ENCODE peak calls at places on chromosomes 6 and 20, in eight cellular contexts. One of them, this sample, is unnamed.

GRCh38 chr6:79614326-79615285 is 16.5 kb upstream of the SH3BGRL2 start:
- DNase-seq in neural crest cell: no peak
- DNase-seq in fibroblast of lung: no peak
- DNase-seq in HFF-Myc: no peak
- DNase-seq in GM10248: peak
- DNase-seq in choroid plexus epithelial cell: no peak
- DNase-seq in HFFc6: no peak
- DNase-seq in CD8-positive, alpha-beta T cell: no peak
- DNase-seq in this sample: no peak

GRCh38 chr6:107746461-107747030 is 77.6 kb downstream of the SCML4 start:
- DNase-seq in neural crest cell: no peak
- DNase-seq in fibroblast of lung: no peak
- DNase-seq in HFF-Myc: no peak
- DNase-seq in GM10248: no peak
- DNase-seq in choroid plexus epithelial cell: no peak
- DNase-seq in HFFc6: no peak
- DNase-seq in CD8-positive, alpha-beta T cell: no peak
- DNase-seq in this sample: no peak

GRCh38 chr6:144319193-144319592 is 34.1 kb downstream of the UTRN start:
- DNase-seq in neural crest cell: no peak
- DNase-seq in fibroblast of lung: no peak
- DNase-seq in HFF-Myc: no peak
- DNase-seq in GM10248: no peak
- DNase-seq in choroid plexus epithelial cell: no peak
- DNase-seq in HFFc6: no peak
- DNase-seq in CD8-positive, alpha-beta T cell: no peak
- DNase-seq in this sample: no peak

GRCh38 chr6:65671922-65672321 is 35.1 kb downstream of the EYS start:
- DNase-seq in neural crest cell: no peak
- DNase-seq in fibroblast of lung: no peak
- DNase-seq in HFF-Myc: no peak
- DNase-seq in GM10248: no peak
- DNase-seq in choroid plexus epithelial cell: no peak
- DNase-seq in HFFc6: no peak
- DNase-seq in CD8-positive, alpha-beta T cell: no peak
- DNase-seq in this sample: no peak

GRCh38 chr6:43984442-43985321 is 142.6 kb downstream of the MRPL14 start:
- DNase-seq in neural crest cell: no peak
- DNase-seq in fibroblast of lung: peak
- DNase-seq in HFF-Myc: no peak
- DNase-seq in GM10248: no peak
- DNase-seq in choroid plexus epithelial cell: no peak
- DNase-seq in HFFc6: no peak
- DNase-seq in CD8-positive, alpha-beta T cell: no peak
- DNase-seq in this sample: no peak

GRCh38 chr6:91082311-91082803 is 495.5 kb upstream of the MAP3K7 start:
- DNase-seq in neural crest cell: no peak
- DNase-seq in fibroblast of lung: peak
- DNase-seq in HFF-Myc: no peak
- DNase-seq in GM10248: no peak
- DNase-seq in choroid plexus epithelial cell: peak
- DNase-seq in HFFc6: no peak
- DNase-seq in CD8-positive, alpha-beta T cell: no peak
- DNase-seq in this sample: no peak

GRCh38 chr6:53643481-53643965 is 22.0 kb downstream of the KLHL31 start:
- DNase-seq in neural crest cell: no peak
- DNase-seq in fibroblast of lung: no peak
- DNase-seq in HFF-Myc: no peak
- DNase-seq in GM10248: no peak
- DNase-seq in choroid plexus epithelial cell: no peak
- DNase-seq in HFFc6: no peak
- DNase-seq in CD8-positive, alpha-beta T cell: no peak
- DNase-seq in this sample: no peak

GRCh38 chr20:61516398-61517208 is 264.5 kb downstream of the CDH4 start:
- DNase-seq in neural crest cell: no peak
- DNase-seq in fibroblast of lung: peak
- DNase-seq in HFF-Myc: peak
- DNase-seq in GM10248: no peak
- DNase-seq in choroid plexus epithelial cell: no peak
- DNase-seq in HFFc6: peak
- DNase-seq in CD8-positive, alpha-beta T cell: no peak
- DNase-seq in this sample: no peak

GRCh38 chr6:79463721-79464120 is 73.5 kb downstream of the LCA5 start:
- DNase-seq in neural crest cell: no peak
- DNase-seq in fibroblast of lung: no peak
- DNase-seq in HFF-Myc: no peak
- DNase-seq in GM10248: no peak
- DNase-seq in choroid plexus epithelial cell: no peak
- DNase-seq in HFFc6: no peak
- DNase-seq in CD8-positive, alpha-beta T cell: no peak
- DNase-seq in this sample: no peak

GRCh38 chr20:2379511-2380229 is 1.0 kb upstream of the TGM6 start:
- DNase-seq in neural crest cell: no peak
- DNase-seq in fibroblast of lung: no peak
- DNase-seq in HFF-Myc: no peak
- DNase-seq in GM10248: no peak
- DNase-seq in choroid plexus epithelial cell: no peak
- DNase-seq in HFFc6: no peak
- DNase-seq in CD8-positive, alpha-beta T cell: no peak
- DNase-seq in this sample: no peak

GRCh38 chr6:78908621-78909020 is 41.3 kb downstream of the IRAK1BP1 start:
- DNase-seq in neural crest cell: no peak
- DNase-seq in fibroblast of lung: no peak
- DNase-seq in HFF-Myc: no peak
- DNase-seq in GM10248: no peak
- DNase-seq in choroid plexus epithelial cell: peak
- DNase-seq in HFFc6: no peak
- DNase-seq in CD8-positive, alpha-beta T cell: no peak
- DNase-seq in this sample: no peak

GRCh38 chr20:32019156-32019510 is 8.9 kb downstream of the CCM2L start:
- DNase-seq in neural crest cell: peak
- DNase-seq in fibroblast of lung: no peak
- DNase-seq in HFF-Myc: no peak
- DNase-seq in GM10248: no peak
- DNase-seq in choroid plexus epithelial cell: no peak
- DNase-seq in HFFc6: no peak
- DNase-seq in CD8-positive, alpha-beta T cell: no peak
- DNase-seq in this sample: peak

GRCh38 chr6:39088331-39088730 is 26.7 kb downstream of the SAYSD1 start:
- DNase-seq in neural crest cell: peak
- DNase-seq in fibroblast of lung: peak
- DNase-seq in HFF-Myc: no peak
- DNase-seq in GM10248: no peak
- DNase-seq in choroid plexus epithelial cell: peak
- DNase-seq in HFFc6: peak
- DNase-seq in CD8-positive, alpha-beta T cell: no peak
- DNase-seq in this sample: no peak

GRCh38 chr6:170366248-170366960 is 59.8 kb downstream of the FAM120B start:
- DNase-seq in neural crest cell: no peak
- DNase-seq in fibroblast of lung: no peak
- DNase-seq in HFF-Myc: no peak
- DNase-seq in GM10248: no peak
- DNase-seq in choroid plexus epithelial cell: no peak
- DNase-seq in HFFc6: no peak
- DNase-seq in CD8-positive, alpha-beta T cell: no peak
- DNase-seq in this sample: no peak

GRCh38 chr20:35286077-35286898 is 1.7 kb upstream of the EIF6 start:
- DNase-seq in neural crest cell: no peak
- DNase-seq in fibroblast of lung: no peak
- DNase-seq in HFF-Myc: no peak
- DNase-seq in GM10248: no peak
- DNase-seq in choroid plexus epithelial cell: no peak
- DNase-seq in HFFc6: no peak
- DNase-seq in CD8-positive, alpha-beta T cell: no peak
- DNase-seq in this sample: no peak

GRCh38 chr6:3311798-3312197 is 53.1 kb downstream of the PSMG4 start:
- DNase-seq in neural crest cell: no peak
- DNase-seq in fibroblast of lung: no peak
- DNase-seq in HFF-Myc: no peak
- DNase-seq in GM10248: no peak
- DNase-seq in choroid plexus epithelial cell: no peak
- DNase-seq in HFFc6: no peak
- DNase-seq in CD8-positive, alpha-beta T cell: no peak
- DNase-seq in this sample: no peak

GRCh38 chr6:91761621-91762020 is 1174.7 kb upstream of the MAP3K7 start:
- DNase-seq in neural crest cell: no peak
- DNase-seq in fibroblast of lung: no peak
- DNase-seq in HFF-Myc: no peak
- DNase-seq in GM10248: no peak
- DNase-seq in choroid plexus epithelial cell: no peak
- DNase-seq in HFFc6: no peak
- DNase-seq in CD8-positive, alpha-beta T cell: no peak
- DNase-seq in this sample: no peak

GRCh38 chr6:140043357-140043756 is 668.9 kb upstream of the CITED2 start:
- DNase-seq in neural crest cell: no peak
- DNase-seq in fibroblast of lung: peak
- DNase-seq in HFF-Myc: peak
- DNase-seq in GM10248: no peak
- DNase-seq in choroid plexus epithelial cell: peak
- DNase-seq in HFFc6: peak
- DNase-seq in CD8-positive, alpha-beta T cell: no peak
- DNase-seq in this sample: no peak

GRCh38 chr6:160477901-160478300 is 129.7 kb downstream of the SLC22A3 start:
- DNase-seq in neural crest cell: no peak
- DNase-seq in fibroblast of lung: no peak
- DNase-seq in HFF-Myc: no peak
- DNase-seq in GM10248: no peak
- DNase-seq in choroid plexus epithelial cell: peak
- DNase-seq in HFFc6: no peak
- DNase-seq in CD8-positive, alpha-beta T cell: no peak
- DNase-seq in this sample: no peak

GRCh38 chr20:35979528-35979927 is 11.1 kb downstream of the CNBD2 start:
- DNase-seq in neural crest cell: no peak
- DNase-seq in fibroblast of lung: no peak
- DNase-seq in HFF-Myc: no peak
- DNase-seq in GM10248: no peak
- DNase-seq in choroid plexus epithelial cell: no peak
- DNase-seq in HFFc6: no peak
- DNase-seq in CD8-positive, alpha-beta T cell: no peak
- DNase-seq in this sample: no peak

GRCh38 chr6:34243901-34244884 is 4.6 kb downstream of the SMIM29 start:
- DNase-seq in neural crest cell: no peak
- DNase-seq in fibroblast of lung: peak
- DNase-seq in HFF-Myc: peak
- DNase-seq in GM10248: no peak
- DNase-seq in choroid plexus epithelial cell: peak
- DNase-seq in HFFc6: peak
- DNase-seq in CD8-positive, alpha-beta T cell: no peak
- DNase-seq in this sample: peak
- TF ChIP-seq CTCF in neural crest cell: peak
- TF ChIP-seq CTCF in fibroblast of lung: peak
- TF ChIP-seq CTCF in HFF-Myc: peak
- TF ChIP-seq CTCF in GM10248: peak
- TF ChIP-seq CTCF in choroid plexus epithelial cell: peak
- TF ChIP-seq CTCF in HFFc6: peak
- TF ChIP-seq CTCF in CD8-positive, alpha-beta T cell: no peak
- TF ChIP-seq CTCF in this sample: peak

DNA sequence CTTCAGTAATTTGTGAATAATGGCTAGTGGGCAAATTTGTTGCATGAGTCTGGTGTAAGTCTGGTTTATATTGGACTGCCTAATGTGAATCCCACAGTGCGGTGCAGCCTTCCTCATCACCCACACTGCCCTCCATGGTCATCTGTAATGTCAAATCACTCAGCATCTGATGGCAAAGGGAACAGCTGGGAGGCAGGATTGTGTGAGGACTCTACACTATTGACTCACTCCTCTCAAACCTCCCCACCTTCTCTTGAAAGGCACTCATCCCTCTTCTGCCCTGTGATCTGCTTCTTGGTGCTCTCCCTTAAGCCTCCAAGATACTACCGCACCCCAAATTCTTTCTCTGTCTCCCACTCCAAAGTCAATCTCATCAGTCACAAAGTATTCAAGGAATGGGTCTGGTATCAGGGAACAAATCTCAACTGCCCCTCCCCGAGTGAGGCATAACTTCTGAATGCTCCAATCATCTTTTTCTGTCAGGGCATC is 146.0 kb upstream of the BEND6 start:
- DNase-seq in neural crest cell: no peak
- DNase-seq in fibroblast of lung: no peak
- DNase-seq in HFF-Myc: no peak
- DNase-seq in GM10248: no peak
- DNase-seq in choroid plexus epithelial cell: peak
- DNase-seq in HFFc6: peak
- DNase-seq in CD8-positive, alpha-beta T cell: no peak
- DNase-seq in this sample: no peak
- TF ChIP-seq CTCF in neural crest cell: no peak
- TF ChIP-seq CTCF in fibroblast of lung: no peak
- TF ChIP-seq CTCF in HFF-Myc: no peak
- TF ChIP-seq CTCF in GM10248: no peak
- TF ChIP-seq CTCF in choroid plexus epithelial cell: no peak
- TF ChIP-seq CTCF in HFFc6: no peak
- TF ChIP-seq CTCF in CD8-positive, alpha-beta T cell: no peak
- TF ChIP-seq CTCF in this sample: no peak

DNA sequence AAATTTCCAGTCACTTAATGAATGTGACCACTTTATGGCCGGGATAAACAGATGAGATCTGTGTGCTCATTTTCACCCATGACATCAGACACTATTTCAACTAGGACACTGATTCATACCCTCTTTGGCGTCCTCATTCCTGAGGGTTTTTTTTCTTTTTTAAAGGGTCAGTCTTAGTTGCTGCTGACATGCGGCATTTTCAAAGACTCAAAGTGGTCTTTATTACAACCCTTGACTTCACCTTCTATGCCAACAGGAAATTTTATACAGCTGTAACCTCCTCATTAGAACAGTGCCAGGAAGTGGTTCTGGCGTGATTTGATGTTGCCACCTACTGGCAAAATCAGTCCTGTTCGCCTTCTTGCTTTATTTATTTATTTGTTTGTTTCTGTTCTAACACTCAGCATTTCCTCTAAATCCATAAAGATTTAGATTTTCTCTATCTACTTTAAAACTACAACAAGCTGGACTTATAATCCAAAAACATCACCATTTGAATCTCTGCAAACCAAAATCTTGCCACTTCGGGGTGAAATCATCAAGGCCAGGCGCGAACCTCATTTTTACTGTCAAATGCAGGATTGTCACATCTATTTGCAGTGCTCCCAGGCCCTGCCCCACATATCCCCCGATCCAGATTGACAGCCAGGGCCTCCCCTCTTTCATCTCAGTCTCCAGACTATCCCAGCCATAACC is 77.7 kb downstream of the C6orf118 start:
- DNase-seq in neural crest cell: no peak
- DNase-seq in fibroblast of lung: no peak
- DNase-seq in HFF-Myc: no peak
- DNase-seq in GM10248: no peak
- DNase-seq in choroid plexus epithelial cell: peak
- DNase-seq in HFFc6: no peak
- DNase-seq in CD8-positive, alpha-beta T cell: no peak
- DNase-seq in this sample: peak
- TF ChIP-seq CTCF in neural crest cell: peak
- TF ChIP-seq CTCF in fibroblast of lung: no peak
- TF ChIP-seq CTCF in HFF-Myc: peak
- TF ChIP-seq CTCF in GM10248: no peak
- TF ChIP-seq CTCF in choroid plexus epithelial cell: peak
- TF ChIP-seq CTCF in HFFc6: peak
- TF ChIP-seq CTCF in CD8-positive, alpha-beta T cell: no peak
- TF ChIP-seq CTCF in this sample: peak

DNA sequence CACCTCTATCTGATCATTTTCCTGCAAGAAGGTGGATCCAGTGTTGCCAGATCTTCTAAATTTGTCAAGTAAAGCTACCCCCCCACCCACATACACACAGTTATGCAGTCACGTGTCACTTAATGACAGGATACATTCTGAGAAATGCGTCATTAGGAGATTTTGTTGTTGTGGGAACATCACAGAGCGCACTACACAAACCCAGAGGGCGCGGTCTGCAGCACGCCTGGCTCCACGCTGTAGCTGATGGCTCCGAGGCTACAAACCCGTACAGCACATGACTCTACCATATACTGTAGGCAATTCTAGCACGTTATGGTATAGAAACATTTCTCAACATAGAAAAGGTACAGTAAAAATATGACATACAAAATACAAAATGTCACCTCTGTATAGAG is 126.9 kb downstream of the SYCP2 start:
- DNase-seq in neural crest cell: no peak
- DNase-seq in fibroblast of lung: no peak
- DNase-seq in HFF-Myc: no peak
- DNase-seq in GM10248: no peak
- DNase-seq in choroid plexus epithelial cell: no peak
- DNase-seq in HFFc6: no peak
- DNase-seq in CD8-positive, alpha-beta T cell: no peak
- DNase-seq in this sample: no peak
- TF ChIP-seq CTCF in neural crest cell: no peak
- TF ChIP-seq CTCF in fibroblast of lung: no peak
- TF ChIP-seq CTCF in HFF-Myc: no peak
- TF ChIP-seq CTCF in GM10248: no peak
- TF ChIP-seq CTCF in choroid plexus epithelial cell: no peak
- TF ChIP-seq CTCF in HFFc6: no peak
- TF ChIP-seq CTCF in CD8-positive, alpha-beta T cell: no peak
- TF ChIP-seq CTCF in this sample: no peak

This sample was measured in WERI-Rb-1.